ENCODE peak calls at places on chromosomes 1 and 21, in nine cellular contexts. One of them, this sample, is unnamed.

GRCh38 chr21:15752763-15753407 is 23.1 kb downstream of the USP25 start:
- DNase-seq in AG10803: no peak
- DNase-seq in hepatocyte: no peak
- DNase-seq in heart left ventricle: no peak
- DNase-seq in neural progenitor cell: peak
- DNase-seq in ascending aorta: no peak
- DNase-seq in CD8-positive, alpha-beta T cell: no peak
- DNase-seq in kidney epithelial cell: no peak
- DNase-seq in HCT116: no peak
- DNase-seq in this sample: no peak

GRCh38 chr1:231693361-231694080 is 66.9 kb downstream of the DISC1 start:
- DNase-seq in hepatocyte: no peak
- DNase-seq in CD8-positive, alpha-beta T cell: no peak
- DNase-seq in kidney epithelial cell: no peak
- DNase-seq in neural progenitor cell: no peak
- DNase-seq in HCT116: no peak
- DNase-seq in heart left ventricle: no peak
- DNase-seq in ascending aorta: no peak
- DNase-seq in AG10803: no peak
- DNase-seq in this sample: no peak

GRCh38 chr1:225626698-225627097 is 26.2 kb downstream of the ENAH start:
- DNase-seq in hepatocyte: no peak
- DNase-seq in ascending aorta: no peak
- DNase-seq in neural progenitor cell: no peak
- DNase-seq in AG10803: peak
- DNase-seq in kidney epithelial cell: no peak
- DNase-seq in CD8-positive, alpha-beta T cell: no peak
- DNase-seq in HCT116: no peak
- DNase-seq in heart left ventricle: no peak
- DNase-seq in this sample: no peak

GRCh38 chr1:156641761-156642264 is at the start of gene BCAN:
- DNase-seq in neural progenitor cell: peak
- DNase-seq in heart left ventricle: no peak
- DNase-seq in hepatocyte: peak
- DNase-seq in HCT116: no peak
- DNase-seq in ascending aorta: no peak
- DNase-seq in kidney epithelial cell: no peak
- DNase-seq in CD8-positive, alpha-beta T cell: no peak
- DNase-seq in AG10803: no peak
- DNase-seq in this sample: no peak

GRCh38 chr1:162696286-162696862 is 64.1 kb downstream of the DDR2 start:
- DNase-seq in neural progenitor cell: peak
- DNase-seq in ascending aorta: peak
- DNase-seq in hepatocyte: peak
- DNase-seq in AG10803: peak
- DNase-seq in heart left ventricle: peak
- DNase-seq in CD8-positive, alpha-beta T cell: no peak
- DNase-seq in kidney epithelial cell: no peak
- DNase-seq in HCT116: peak
- DNase-seq in this sample: peak

GRCh38 chr1:165452336-165453130 is 7.6 kb upstream of the RXRG start:
- DNase-seq in AG10803: no peak
- DNase-seq in CD8-positive, alpha-beta T cell: no peak
- DNase-seq in neural progenitor cell: no peak
- DNase-seq in hepatocyte: no peak
- DNase-seq in kidney epithelial cell: no peak
- DNase-seq in heart left ventricle: peak
- DNase-seq in HCT116: no peak
- DNase-seq in ascending aorta: no peak
- DNase-seq in this sample: no peak

GRCh38 chr1:54998677-54999076 is at the start of gene BSND:
- DNase-seq in CD8-positive, alpha-beta T cell: no peak
- DNase-seq in kidney epithelial cell: no peak
- DNase-seq in HCT116: no peak
- DNase-seq in ascending aorta: no peak
- DNase-seq in AG10803: no peak
- DNase-seq in heart left ventricle: no peak
- DNase-seq in neural progenitor cell: no peak
- DNase-seq in hepatocyte: no peak
- DNase-seq in this sample: no peak

GRCh38 chr1:23400324-23401110 is 24.0 kb downstream of the TCEA3 start:
- DNase-seq in HCT116: no peak
- DNase-seq in neural progenitor cell: no peak
- DNase-seq in heart left ventricle: no peak
- DNase-seq in kidney epithelial cell: no peak
- DNase-seq in AG10803: peak
- DNase-seq in hepatocyte: no peak
- DNase-seq in CD8-positive, alpha-beta T cell: no peak
- DNase-seq in ascending aorta: no peak
- DNase-seq in this sample: no peak

GRCh38 chr1:7554343-7555270 is 216.5 kb upstream of the VAMP3 start:
- DNase-seq in ascending aorta: no peak
- DNase-seq in heart left ventricle: peak
- DNase-seq in AG10803: no peak
- DNase-seq in HCT116: no peak
- DNase-seq in hepatocyte: no peak
- DNase-seq in CD8-positive, alpha-beta T cell: no peak
- DNase-seq in neural progenitor cell: no peak
- DNase-seq in kidney epithelial cell: no peak
- DNase-seq in this sample: no peak

GRCh38 chr1:7551442-7551841 is 219.7 kb upstream of the VAMP3 start:
- DNase-seq in kidney epithelial cell: no peak
- DNase-seq in neural progenitor cell: no peak
- DNase-seq in ascending aorta: no peak
- DNase-seq in heart left ventricle: peak
- DNase-seq in HCT116: no peak
- DNase-seq in CD8-positive, alpha-beta T cell: no peak
- DNase-seq in hepatocyte: no peak
- DNase-seq in AG10803: no peak
- DNase-seq in this sample: no peak

GRCh38 chr1:7552402-7552801 is 218.7 kb upstream of the VAMP3 start:
- DNase-seq in HCT116: no peak
- DNase-seq in ascending aorta: no peak
- DNase-seq in heart left ventricle: peak
- DNase-seq in kidney epithelial cell: peak
- DNase-seq in neural progenitor cell: no peak
- DNase-seq in CD8-positive, alpha-beta T cell: no peak
- DNase-seq in hepatocyte: no peak
- DNase-seq in AG10803: no peak
- DNase-seq in this sample: no peak

GRCh38 chr1:7550981-7551380 is 220.1 kb upstream of the VAMP3 start:
- DNase-seq in CD8-positive, alpha-beta T cell: no peak
- DNase-seq in ascending aorta: no peak
- DNase-seq in hepatocyte: no peak
- DNase-seq in kidney epithelial cell: no peak
- DNase-seq in neural progenitor cell: no peak
- DNase-seq in heart left ventricle: peak
- DNase-seq in HCT116: no peak
- DNase-seq in AG10803: no peak
- DNase-seq in this sample: no peak

DNA sequence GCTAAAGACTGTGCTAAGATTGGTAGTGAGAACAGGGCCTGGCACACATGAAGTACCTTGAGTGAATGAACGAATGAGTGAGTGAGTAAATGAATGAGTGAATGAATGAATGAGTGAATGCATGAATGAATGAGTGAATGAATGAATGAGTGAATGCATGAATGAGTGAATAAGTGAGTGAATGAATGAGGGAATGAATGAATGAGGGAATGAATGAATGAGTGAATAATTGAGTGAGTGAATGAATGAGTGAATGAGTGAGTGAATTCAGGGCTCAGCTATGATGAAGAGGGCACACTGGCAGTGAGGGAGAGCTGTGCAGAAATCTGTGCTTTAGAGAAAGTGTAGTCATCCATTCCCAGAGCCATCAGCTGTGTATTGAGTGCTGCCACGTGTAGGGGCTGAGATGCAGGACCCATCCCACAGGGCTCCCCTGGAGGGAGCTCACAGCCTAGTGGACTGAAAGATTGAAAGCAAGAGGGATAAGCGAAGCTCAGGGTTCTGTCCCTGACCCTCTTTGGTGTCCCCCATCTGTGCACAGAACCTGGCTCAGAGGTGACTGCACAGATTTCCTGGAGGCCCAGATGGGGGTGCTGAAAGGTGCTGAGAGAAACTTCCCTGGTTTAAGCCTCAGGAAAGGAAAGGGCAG is 217.9 kb upstream of the VAMP3 start:
- DNase-seq in HCT116: no peak
- DNase-seq in hepatocyte: no peak
- DNase-seq in heart left ventricle: peak
- DNase-seq in AG10803: no peak
- DNase-seq in ascending aorta: no peak
- DNase-seq in CD8-positive, alpha-beta T cell: no peak
- DNase-seq in neural progenitor cell: no peak
- DNase-seq in kidney epithelial cell: no peak
- DNase-seq in this sample: no peak
- TF ChIP-seq CTCF in HCT116: no peak
- TF ChIP-seq CTCF in hepatocyte: no peak
- TF ChIP-seq CTCF in heart left ventricle: no peak
- TF ChIP-seq CTCF in AG10803: no peak
- TF ChIP-seq CTCF in ascending aorta: no peak
- TF ChIP-seq CTCF in CD8-positive, alpha-beta T cell: no peak
- TF ChIP-seq CTCF in neural progenitor cell: no peak
- TF ChIP-seq CTCF in kidney epithelial cell: no peak
- TF ChIP-seq CTCF in this sample: no peak

DNA sequence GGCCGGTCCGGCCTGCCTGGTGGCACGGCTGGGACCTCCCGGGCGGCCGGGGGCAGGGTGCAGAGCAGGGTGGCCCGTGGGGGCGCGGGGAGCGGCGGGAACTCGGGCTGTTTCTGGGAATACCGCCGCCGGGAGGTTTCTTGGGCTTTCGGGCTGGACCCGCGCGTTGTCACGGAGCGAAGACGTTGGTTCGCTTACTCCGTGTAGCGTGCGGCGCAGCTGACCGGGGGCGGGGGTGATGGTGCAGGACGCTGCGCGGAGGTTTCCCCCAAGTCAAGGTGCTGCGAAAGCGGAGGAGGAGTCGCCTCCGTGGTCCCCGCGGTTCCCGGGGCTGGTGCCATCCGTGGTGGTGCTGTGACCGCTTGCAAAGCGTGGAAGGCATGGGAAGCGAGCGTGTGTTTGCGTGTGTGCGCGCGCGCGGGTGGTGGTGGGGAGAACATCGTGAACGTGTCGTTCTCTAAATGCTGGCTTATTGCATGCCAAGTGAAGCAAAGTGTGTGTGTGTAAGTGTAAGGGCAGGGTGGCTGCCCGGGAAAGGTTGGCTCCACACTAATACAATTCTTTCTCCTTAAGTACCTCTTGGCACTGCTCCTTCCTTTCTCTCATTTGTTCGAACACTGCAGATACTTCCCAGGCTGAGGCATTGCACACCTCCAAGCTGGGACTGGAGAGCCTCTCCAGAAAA is 1.1 kb downstream of the RYR2 start:
- DNase-seq in CD8-positive, alpha-beta T cell: no peak
- DNase-seq in neural progenitor cell: peak
- DNase-seq in HCT116: no peak
- DNase-seq in heart left ventricle: peak
- DNase-seq in kidney epithelial cell: no peak
- DNase-seq in hepatocyte: peak
- DNase-seq in AG10803: no peak
- DNase-seq in ascending aorta: no peak
- DNase-seq in this sample: no peak
- H3K4me3 ChIP-seq in CD8-positive, alpha-beta T cell: no peak
- H3K4me3 ChIP-seq in neural progenitor cell: peak
- H3K4me3 ChIP-seq in HCT116: no peak
- H3K4me3 ChIP-seq in heart left ventricle: peak
- H3K4me3 ChIP-seq in kidney epithelial cell: no peak
- H3K4me3 ChIP-seq in hepatocyte: peak
- H3K4me3 ChIP-seq in AG10803: no peak
- H3K4me3 ChIP-seq in ascending aorta: peak
- H3K4me3 ChIP-seq in this sample: no peak

DNA sequence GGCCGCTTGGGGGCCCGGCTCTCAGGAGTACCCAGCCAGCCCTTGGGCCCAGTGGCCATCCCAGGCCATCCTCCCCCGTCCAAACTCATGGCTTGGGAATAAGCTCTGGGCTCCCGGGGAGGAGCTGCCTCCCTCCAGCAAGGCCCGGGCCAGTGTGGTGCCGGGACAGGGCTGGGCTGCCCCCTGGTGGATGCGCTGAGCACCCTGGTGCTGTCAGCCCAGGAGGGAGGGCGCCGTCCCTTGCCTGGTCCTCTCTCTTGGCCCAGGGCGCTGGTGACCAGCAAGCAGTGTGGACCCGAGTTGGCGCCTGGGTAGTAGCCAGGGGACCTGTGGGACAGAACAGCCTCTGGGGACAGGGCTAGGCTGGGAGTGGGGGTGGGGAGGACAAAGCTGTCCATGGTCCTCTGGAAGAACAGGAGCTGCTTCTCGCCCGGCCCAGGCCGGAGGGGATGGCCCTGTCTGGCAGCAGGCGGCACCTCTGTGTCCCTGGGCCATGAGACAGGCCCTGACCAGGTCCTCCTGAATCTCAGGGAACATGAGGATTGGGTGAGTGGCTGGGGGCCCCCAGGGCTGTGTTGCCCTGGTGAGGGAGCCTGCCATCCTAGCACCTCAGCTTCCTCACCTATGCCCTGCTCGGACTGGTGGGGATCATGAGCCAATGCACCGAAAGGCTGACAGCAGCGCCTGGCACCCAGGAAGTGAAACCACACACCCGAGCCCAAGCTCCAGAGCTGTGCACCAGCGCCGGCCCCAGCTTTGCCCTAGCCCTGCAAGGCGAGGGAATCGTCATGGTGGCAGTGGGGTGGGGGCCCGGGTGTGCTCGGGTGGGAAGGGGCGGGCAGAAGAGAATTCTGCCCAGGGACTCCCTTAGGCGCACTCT is 9.4 kb downstream of the MORN1 start:
- DNase-seq in AG10803: peak
- DNase-seq in hepatocyte: peak
- DNase-seq in HCT116: peak
- DNase-seq in ascending aorta: peak
- DNase-seq in heart left ventricle: peak
- DNase-seq in kidney epithelial cell: no peak
- DNase-seq in CD8-positive, alpha-beta T cell: peak
- DNase-seq in neural progenitor cell: peak
- DNase-seq in this sample: peak
- TF ChIP-seq CTCF in AG10803: peak
- TF ChIP-seq CTCF in hepatocyte: peak
- TF ChIP-seq CTCF in HCT116: peak
- TF ChIP-seq CTCF in ascending aorta: peak
- TF ChIP-seq CTCF in heart left ventricle: peak
- TF ChIP-seq CTCF in kidney epithelial cell: peak
- TF ChIP-seq CTCF in CD8-positive, alpha-beta T cell: peak
- TF ChIP-seq CTCF in neural progenitor cell: peak
- TF ChIP-seq CTCF in this sample: peak

DNA sequence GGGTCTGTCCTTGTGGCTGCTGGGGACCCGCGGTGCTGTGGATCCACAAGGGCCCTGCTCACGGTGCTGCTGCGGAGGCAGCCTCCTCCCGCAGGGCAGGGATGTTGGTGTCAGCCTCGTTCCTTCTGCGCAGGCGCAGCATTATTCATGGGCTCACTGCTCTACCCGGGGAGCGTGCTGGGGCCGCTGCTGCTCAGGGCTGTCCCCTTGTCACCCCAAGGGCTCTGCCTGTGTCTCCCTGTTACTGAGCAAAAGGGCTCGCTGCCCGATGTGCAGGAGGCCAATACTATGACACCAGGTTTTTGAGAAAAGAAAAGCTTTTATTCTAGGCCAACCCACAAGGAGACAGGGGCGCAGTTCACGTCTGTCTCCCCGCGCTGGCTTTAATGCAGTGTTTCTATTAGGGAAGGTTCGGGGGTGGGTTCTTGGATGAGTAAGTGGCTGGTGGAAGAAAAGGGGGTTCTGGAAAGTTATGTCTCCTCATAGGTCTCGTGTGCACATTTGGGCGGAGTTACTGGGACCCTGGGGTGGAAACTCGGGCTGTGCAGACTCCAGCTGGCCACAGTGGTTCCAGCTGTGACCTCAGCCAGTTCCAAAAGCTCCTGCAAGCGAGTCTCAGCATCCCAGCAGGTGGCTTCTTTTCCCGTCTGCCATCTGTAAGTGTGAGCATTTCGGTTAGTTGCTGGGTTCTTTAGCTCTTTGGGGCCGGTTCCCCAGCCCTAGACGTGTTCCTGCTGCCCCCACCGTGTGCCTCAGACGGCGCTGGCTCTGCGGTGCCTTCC is 40.8 kb upstream of the LRRC3 start:
- DNase-seq in heart left ventricle: no peak
- DNase-seq in HCT116: no peak
- DNase-seq in CD8-positive, alpha-beta T cell: no peak
- DNase-seq in ascending aorta: no peak
- DNase-seq in hepatocyte: no peak
- DNase-seq in neural progenitor cell: no peak
- DNase-seq in AG10803: no peak
- DNase-seq in kidney epithelial cell: no peak
- DNase-seq in this sample: no peak
- H3K4me3 ChIP-seq in heart left ventricle: no peak
- H3K4me3 ChIP-seq in HCT116: no peak
- H3K4me3 ChIP-seq in CD8-positive, alpha-beta T cell: no peak
- H3K4me3 ChIP-seq in ascending aorta: no peak
- H3K4me3 ChIP-seq in hepatocyte: no peak
- H3K4me3 ChIP-seq in neural progenitor cell: no peak
- H3K4me3 ChIP-seq in AG10803: no peak
- H3K4me3 ChIP-seq in kidney epithelial cell: no peak
- H3K4me3 ChIP-seq in this sample: no peak

This sample was measured in brain microvascular endothelial cell.